ENCODE peak calls at places on chromosomes 11 and 22, in four cellular contexts. H is breast epithelium; B is CD4-positive, alpha-beta T cell; R is endothelial cell. D is an unnamed sample.

GRCh38 chr11:121478226-121478894 is 25.6 kb upstream of the SORL1-AS1 start:
- DNase-seq in H (no peak), B (no peak), R (no peak), D (no peak)

GRCh38 chr11:2825886-2826678 is 59.5 kb downstream of the CDKN1C start:
- DNase-seq in H (peak; percentile 94), B (no peak), R (no peak), D (peak; percentile 40)

GRCh38 chr11:27401760-27402316 is 38.8 kb upstream of the CCDC34 start:
- DNase-seq in H (no peak), B (no peak), R (no peak), D (no peak)

GRCh38 chr11:83554896-83555295 is 268.7 kb upstream of the CCDC90B start:
- DNase-seq in H (no peak), B (no peak), R (no peak), D (no peak)

GRCh38 chr11:72951193-72951592 is 137.0 kb downstream of the ATG16L2 start:
- DNase-seq in H (no peak), B (no peak), R (no peak), D (no peak)

GRCh38 chr22:21867528-21868266 is at the start of gene MAPK1:
- DNase-seq in H (peak; percentile 87), B (peak; percentile 87), R (peak; percentile 93), D (peak; percentile 96)

GRCh38 chr11:66529069-66529468 is 16.8 kb downstream of the ZDHHC24 start:
- DNase-seq in H (no peak), B (no peak), R (no peak), D (no peak)

GRCh38 chr11:74739546-74740270 is 8.5 kb upstream of the CHRDL2 start:
- DNase-seq in H (no peak), B (peak; percentile 19), R (peak; percentile 55), D (peak; percentile 40)

GRCh38 chr22:42549329-42550060 is 4.3 kb upstream of the SERHL2 start:
- DNase-seq in H (no peak), B (no peak), R (no peak), D (no peak)
- TF ChIP-seq CTCF in H (no peak), B (no peak), R (no peak), D (no peak)

DNA sequence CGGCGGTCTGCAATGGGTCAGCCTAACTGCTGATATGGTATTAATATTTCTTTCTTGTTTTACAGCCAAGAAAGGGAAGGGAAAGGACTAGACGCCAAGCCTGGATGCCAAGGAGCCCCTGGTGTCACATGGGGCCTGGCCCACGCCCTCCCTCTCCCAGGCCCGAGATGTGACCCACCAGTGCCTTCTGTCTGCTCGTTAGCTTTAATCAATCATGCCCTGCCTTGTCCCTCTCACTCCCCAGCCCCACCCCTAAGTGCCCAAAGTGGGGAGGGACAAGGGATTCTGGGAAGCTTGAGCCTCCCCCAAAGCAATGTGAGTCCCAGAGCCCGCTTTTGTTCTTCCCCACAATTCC is 1.9 kb downstream of the MDK start:
- DNase-seq in H (no peak), B (no peak), R (no peak), D (no peak)
- TF ChIP-seq CTCF in H (no peak), B (no peak), R (no peak), D (no peak)

GRCh38 chr11:41459602-41460405 is at the start of gene LRRC4C:
- DNase-seq in H (no peak), B (no peak), R (no peak), D (no peak)

GRCh38 chr11:41457216-41458014 is 2.0 kb downstream of the LRRC4C start:
- DNase-seq in H (no peak), B (no peak), R (no peak), D (no peak)

GRCh38 chr11:41456288-41456687 is 3.2 kb downstream of the LRRC4C start:
- DNase-seq in H (no peak), B (no peak), R (no peak), D (no peak)

GRCh38 chr11:41461057-41461681 is 1.7 kb upstream of the LRRC4C start:
- DNase-seq in H (no peak), B (no peak), R (no peak), D (no peak)
- TF ChIP-seq CTCF in H (peak; percentile 66), B (peak; percentile 53), R (peak; percentile 93), D (peak; percentile 75)

GRCh38 chr11:96094156-96094555 is 170.2 kb upstream of the MTMR2 start:
- DNase-seq in H (no peak), B (no peak), R (no peak), D (no peak)

GRCh38 chr11:96090711-96091110 is 166.8 kb upstream of the MTMR2 start:
- DNase-seq in H (no peak), B (no peak), R (no peak), D (no peak)

GRCh38 chr11:96088914-96089313 is 165.0 kb upstream of the MTMR2 start:
- DNase-seq in H (no peak), B (no peak), R (no peak), D (no peak)

GRCh38 chr11:96092511-96092910 is 168.6 kb upstream of the MTMR2 start:
- DNase-seq in H (no peak), B (no peak), R (no peak), D (no peak)

GRCh38 chr11:96091476-96091875 is 167.6 kb upstream of the MTMR2 start:
- DNase-seq in H (no peak), B (no peak), R (no peak), D (peak; percentile 33)
- TF ChIP-seq CTCF in H (no peak), B (peak; percentile 35), R (no peak), D (peak; percentile 14)

DNA sequence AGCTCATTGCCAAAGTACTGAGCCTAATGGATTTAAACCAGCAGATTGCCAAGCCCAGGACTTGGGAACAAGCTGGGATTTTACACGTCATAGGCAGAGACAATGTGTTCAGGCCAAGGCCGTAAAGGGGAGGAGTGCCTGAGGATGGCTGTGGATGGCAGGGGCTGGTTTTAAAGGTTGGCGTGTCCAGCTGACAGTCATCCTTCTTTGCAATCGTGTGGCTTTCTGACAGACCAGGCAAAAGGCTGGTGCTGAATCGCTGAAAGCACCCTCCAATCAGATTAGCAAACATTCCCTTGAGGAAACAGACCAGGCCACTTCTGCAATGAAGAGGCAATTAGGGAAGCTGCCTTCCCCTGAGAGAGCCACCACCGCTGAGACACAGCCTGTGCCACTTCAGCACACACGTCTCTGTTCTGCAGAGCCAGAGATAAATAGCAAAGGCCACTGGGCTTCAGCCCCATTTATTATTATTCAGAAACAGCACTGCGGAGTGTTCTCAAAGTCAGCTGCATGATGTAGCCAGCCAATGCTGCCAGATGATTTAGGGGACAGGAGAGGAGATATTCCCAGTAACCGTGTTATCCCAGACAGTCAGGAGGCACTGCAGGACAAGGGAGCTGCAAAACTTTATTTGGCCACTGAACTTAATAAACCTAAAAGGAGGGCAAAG is 54.2 kb upstream of the CSNK2A3 start:
- DNase-seq in H (no peak), B (no peak), R (no peak), D (no peak)
- TF ChIP-seq CTCF in H (no peak), B (no peak), R (no peak), D (no peak)

DNA sequence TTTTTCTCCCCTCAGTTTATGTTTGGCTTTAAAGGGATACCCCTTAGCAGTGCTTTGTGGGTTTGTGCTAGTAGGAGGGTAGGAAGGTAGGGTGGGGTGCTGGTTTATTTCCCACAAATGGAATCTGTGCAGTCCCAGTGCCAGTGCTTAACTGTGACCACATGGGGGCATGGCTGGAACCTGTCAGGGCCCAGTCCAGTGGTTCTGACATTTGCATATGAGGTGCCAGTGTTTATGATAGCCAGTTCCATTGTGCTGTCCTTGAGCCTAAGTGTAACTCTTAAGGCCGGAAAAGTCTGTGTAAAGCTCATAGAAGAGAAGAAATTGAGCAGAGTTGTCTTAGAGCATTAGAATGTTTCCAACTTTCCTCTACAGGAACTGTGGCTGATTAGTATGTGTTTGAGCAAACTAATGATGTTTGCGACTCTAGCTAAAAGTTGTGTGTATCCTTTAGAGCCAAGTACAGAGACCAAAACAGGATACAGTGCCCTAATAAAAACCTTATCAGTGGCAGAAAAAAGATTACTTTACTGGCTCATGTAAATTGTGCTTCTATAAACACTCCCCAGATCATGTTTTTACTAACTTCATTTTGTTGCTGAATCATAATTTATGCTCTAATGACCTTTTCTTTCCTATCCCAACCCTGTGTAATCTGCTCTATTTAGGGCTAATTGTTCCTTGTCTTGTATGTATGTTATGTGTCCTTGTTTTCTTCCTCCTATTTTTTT is 38.1 kb downstream of the DIXDC1 start:
- DNase-seq in H (no peak), B (no peak), R (no peak), D (no peak)
- TF ChIP-seq CTCF in H (no peak), B (no peak), R (no peak), D (no peak)

D was measured in activated CD8-positive, alpha-beta T cell treated with anti-CD3 and anti-CD28 coated beads for 36 hours.